ENCODE peak calls at places on chromosomes 7 and 10, in nine cellular contexts. B is tibial artery, V is astrocyte of the cerebellum, Z is kidney, Q is SK-N-SH, P is foreskin fibroblast, G is BJ, E is colonic mucosa, X is keratinocyte. M is an unnamed sample.

GRCh38 chr7:108004220-108005142 is 1.5 kb upstream of the LAMB1 start:
- DNase-seq in B (no peak), V (no peak), Z (peak; percentile 90), Q (no peak), P (peak; percentile 58), G (no peak), E (peak; percentile 59), X (no peak), M (no peak)

GRCh38 chr10:100303724-100304319 is 17.3 kb upstream of the BLOC1S2 start:
- DNase-seq in B (no peak), V (no peak), Z (no peak), Q (peak; percentile 57), P (peak; percentile 56), G (no peak), E (no peak), X (no peak), M (no peak)

GRCh38 chr10:11011966-11012365 is 5.7 kb upstream of the CELF2 start:
- DNase-seq in B (no peak), V (no peak), Z (no peak), Q (no peak), P (no peak), G (no peak), E (no peak), X (no peak), M (no peak)

GRCh38 chr7:100568176-100568935 is 5.3 kb downstream of the SAP25 start:
- DNase-seq in B (no peak), V (no peak), Z (no peak), Q (peak; percentile 38), P (no peak), G (no peak), E (peak; percentile 74), X (no peak), M (no peak)

GRCh38 chr7:29748286-29749099 is 57.8 kb upstream of the WIPF3 start:
- DNase-seq in B (no peak), V (peak; percentile 27), Z (no peak), Q (peak; percentile 24), P (peak; percentile 64), G (no peak), E (no peak), X (no peak), M (no peak)

GRCh38 chr7:1286946-1287628 is 54.4 kb downstream of the UNCX start:
- DNase-seq in B (no peak), V (no peak), Z (peak; percentile 66), Q (no peak), P (no peak), G (no peak), E (no peak), X (no peak), M (no peak)

GRCh38 chr10:128063736-128064614 is 62.2 kb downstream of the MKI67 start:
- DNase-seq in B (peak; percentile 64), V (no peak), Z (peak; percentile 60), Q (no peak), P (no peak), G (no peak), E (no peak), X (peak; percentile 69), M (no peak)

GRCh38 chr10:78518224-78518623 is 484.6 kb downstream of the RPS24 start:
- DNase-seq in B (no peak), V (no peak), Z (no peak), Q (no peak), P (no peak), G (no peak), E (peak; percentile 13), X (no peak), M (no peak)

GRCh38 chr10:18334116-18334867 is 194.1 kb downstream of the CACNB2 start:
- DNase-seq in B (no peak), V (no peak), Z (no peak), Q (no peak), P (peak; percentile 43), G (no peak), E (no peak), X (no peak), M (no peak)

GRCh38 chr10:52635651-52636050 is 136.9 kb downstream of the MBL2 start:
- DNase-seq in B (no peak), V (no peak), Z (no peak), Q (no peak), P (no peak), G (no peak), E (no peak), X (no peak), M (no peak)

GRCh38 chr10:44926771-44927751 is 15.9 kb downstream of the TMEM72 start:
- DNase-seq in B (peak; percentile 63), V (no peak), Z (no peak), Q (no peak), P (peak; percentile 24), G (no peak), E (no peak), X (no peak), M (no peak)

GRCh38 chr7:40709077-40709964 is 574.5 kb downstream of the SUGCT start:
- DNase-seq in B (no peak), V (no peak), Z (no peak), Q (no peak), P (peak; percentile 60), G (no peak), E (no peak), X (peak; percentile 28), M (no peak)

GRCh38 chr7:102173669-102174068 is 113.0 kb upstream of the SH2B2 start:
- DNase-seq in B (no peak), V (no peak), Z (no peak), Q (no peak), P (no peak), G (no peak), E (no peak), X (no peak), M (no peak)

GRCh38 chr7:70325509-70326101 is 727.3 kb downstream of the AUTS2 start:
- DNase-seq in B (no peak), V (peak; percentile 53), Z (no peak), Q (peak; percentile 42), P (peak; percentile 66), G (no peak), E (no peak), X (peak; percentile 46), M (peak; percentile 8)

GRCh38 chr10:17239671-17240460 is 11.8 kb downstream of the VIM start:
- DNase-seq in B (no peak), V (no peak), Z (no peak), Q (no peak), P (no peak), G (no peak), E (no peak), X (no peak), M (no peak)

GRCh38 chr10:13162013-13162364 is 631 bp downstream of the MCM10 start:
- DNase-seq in B (no peak), V (no peak), Z (no peak), Q (peak; percentile 44), P (peak; percentile 28), G (no peak), E (no peak), X (no peak), M (no peak)

DNA sequence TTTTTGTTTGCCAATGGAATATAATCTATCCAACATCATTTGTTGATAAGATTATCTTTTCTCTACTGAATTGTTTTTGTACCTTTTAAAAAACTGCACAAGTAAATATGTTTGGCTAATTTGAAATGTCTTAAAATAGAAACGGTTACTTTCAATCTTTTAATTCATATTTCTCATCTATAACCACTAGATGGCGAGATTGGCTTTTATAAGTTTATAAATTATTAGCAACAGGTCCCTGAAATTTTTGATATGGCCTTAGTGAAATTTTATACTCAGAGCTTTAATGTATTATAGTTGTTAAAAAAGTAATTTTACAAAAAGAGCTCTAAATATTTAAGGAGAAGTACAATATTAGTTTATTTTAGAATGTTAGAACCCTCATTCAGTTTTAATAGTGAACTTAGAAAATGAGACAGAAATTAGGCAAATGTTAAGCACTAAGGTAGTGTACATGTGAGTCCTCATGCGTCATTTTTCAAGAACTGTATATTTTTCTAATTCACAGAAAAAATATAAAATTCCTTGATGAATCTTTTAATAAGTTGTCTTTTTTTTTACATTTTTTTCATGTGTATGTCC is 592.5 kb downstream of the ARL4A start:
- DNase-seq in B (no peak), V (peak; percentile 23), Z (no peak), Q (peak; percentile 23), P (peak; percentile 44), G (no peak), E (no peak), X (no peak), M (no peak)
- TF ChIP-seq CTCF in B (peak; percentile 39), V (no peak), Z (peak; percentile 8), Q (peak; percentile 79), P (peak; percentile 5), G (peak; percentile 27), E (peak; percentile 32), X (no peak), M (no peak)

DNA sequence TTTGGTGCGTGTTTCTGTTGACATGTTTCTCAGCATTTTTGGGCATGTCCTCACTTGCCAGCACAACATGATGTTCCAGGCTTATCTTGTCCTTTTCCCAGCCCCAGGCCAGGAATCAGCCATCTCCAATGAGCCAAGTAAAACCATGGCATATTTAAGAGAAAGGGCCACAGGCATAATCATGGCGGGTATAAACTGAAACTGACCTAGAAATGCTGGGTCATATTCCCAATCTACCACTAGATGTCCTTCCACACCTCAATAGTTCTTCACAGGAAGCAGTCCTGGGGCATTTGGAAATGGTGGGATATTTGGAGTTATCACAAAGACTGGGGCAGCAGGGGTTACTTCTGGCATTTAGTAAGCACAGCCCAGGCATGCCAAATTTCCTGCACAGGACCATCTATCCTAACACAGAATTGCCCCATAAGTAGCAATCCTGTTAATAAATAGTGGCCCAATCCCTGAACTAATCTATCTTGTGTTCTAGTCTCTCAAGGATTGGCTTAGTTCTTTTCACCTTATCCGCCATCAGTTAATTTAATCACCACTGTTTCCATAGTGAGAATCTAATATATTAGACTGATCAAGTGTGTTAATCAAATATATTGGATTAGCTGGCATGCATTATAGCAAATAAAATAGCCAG is 101.6 kb downstream of the NPSR1 start:
- DNase-seq in B (no peak), V (peak; percentile 27), Z (no peak), Q (peak; percentile 48), P (peak; percentile 54), G (no peak), E (no peak), X (peak; percentile 30), M (no peak)
- TF ChIP-seq CTCF in B (no peak), V (peak; percentile 76), Z (peak; percentile 52), Q (peak; percentile 82), P (peak; percentile 82), G (peak; percentile 71), E (peak; percentile 42), X (peak; percentile 58), M (peak; percentile 50)

DNA sequence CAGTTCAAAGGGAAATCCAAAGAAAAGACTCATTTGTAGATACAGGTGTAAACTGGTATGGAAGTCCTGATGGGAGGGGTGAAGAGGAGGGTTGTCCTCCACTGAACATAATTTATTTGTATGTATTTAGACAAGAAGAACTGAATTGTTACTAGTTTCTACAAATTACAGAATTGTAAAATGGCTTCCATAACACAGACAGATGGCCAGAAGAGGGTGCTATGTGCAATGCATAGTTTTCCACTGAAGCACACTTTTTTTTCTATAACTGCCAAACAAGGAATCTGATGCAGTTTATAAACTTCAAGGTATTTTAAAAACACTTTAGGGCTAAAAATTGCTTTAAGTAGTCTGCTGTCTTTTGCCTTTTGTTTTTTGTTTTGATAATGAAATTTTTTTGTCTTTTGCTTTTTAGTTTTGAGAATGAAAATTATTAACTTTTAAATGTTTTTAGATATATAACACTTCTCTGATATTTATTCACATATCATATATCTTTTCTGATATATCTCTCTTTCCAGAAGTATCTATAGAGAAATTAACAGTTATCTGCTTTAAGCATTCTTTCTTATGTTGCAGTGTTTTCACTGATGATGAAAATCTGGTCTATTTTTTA is 58.5 kb downstream of the PHYHIPL start:
- DNase-seq in B (no peak), V (peak; percentile 37), Z (no peak), Q (no peak), P (peak; percentile 65), G (peak; percentile 4), E (peak; percentile 32), X (no peak), M (no peak)
- TF ChIP-seq CTCF in B (peak; percentile 46), V (peak; percentile 63), Z (peak; percentile 38), Q (peak; percentile 82), P (peak; percentile 64), G (peak; percentile 64), E (peak; percentile 35), X (no peak), M (peak; percentile 59)

GRCh38 chr10:95640891-95641315 is 15.6 kb downstream of the ALDH18A1 start:
- DNase-seq in B (no peak), V (no peak), Z (no peak), Q (no peak), P (no peak), G (no peak), E (no peak), X (no peak), M (no peak)
- TF ChIP-seq CTCF in B (no peak), V (no peak), Z (no peak), Q (no peak), P (no peak), G (no peak), E (no peak), X (no peak), M (no peak)

M was measured in AG09319.